ENCODE peak calls at places on chromosomes 11 and 22, in six cellular contexts. One of them, this sample, is unnamed.
A peak's percentile ranks its signal among the peaks of the same experiment; 100 is the strongest.

GRCh38 chr22:37195921-37196320 is 7.9 kb upstream of the C1QTNF6 start:
- DNase-seq in dorsolateral prefrontal cortex: no peak
- DNase-seq in ascending aorta: no peak
- DNase-seq in activated T-cell treated with anti-CD3 and anti-CD28 coated beads for 48 hours: no peak
- DNase-seq in stimulated activated CD4-positive, alpha-beta T cell treated with anti-CD3 and anti-CD28 coated beads, TNF-alpha, amount 100 ng/mL, for 48 hours: no peak
- DNase-seq in H54: no peak
- DNase-seq in this sample: peak; percentile 34

GRCh38 chr11:67468056-67468455 is 995 bp downstream of the TMEM134 start:
- DNase-seq in activated T-cell treated with anti-CD3 and anti-CD28 coated beads for 48 hours: no peak
- DNase-seq in dorsolateral prefrontal cortex: peak; percentile 61
- DNase-seq in H54: no peak
- DNase-seq in ascending aorta: no peak
- DNase-seq in stimulated activated CD4-positive, alpha-beta T cell treated with anti-CD3 and anti-CD28 coated beads, TNF-alpha, amount 100 ng/mL, for 48 hours: no peak
- DNase-seq in this sample: no peak

GRCh38 chr11:110031171-110031570 is 62.0 kb upstream of the ZC3H12C start:
- DNase-seq in H54: no peak
- DNase-seq in ascending aorta: no peak
- DNase-seq in stimulated activated CD4-positive, alpha-beta T cell treated with anti-CD3 and anti-CD28 coated beads, TNF-alpha, amount 100 ng/mL, for 48 hours: no peak
- DNase-seq in activated T-cell treated with anti-CD3 and anti-CD28 coated beads for 48 hours: no peak
- DNase-seq in dorsolateral prefrontal cortex: no peak
- DNase-seq in this sample: no peak

GRCh38 chr22:22037740-22038139 is 55.2 kb upstream of the TOP3B start:
- DNase-seq in dorsolateral prefrontal cortex: no peak
- DNase-seq in H54: no peak
- DNase-seq in ascending aorta: no peak
- DNase-seq in stimulated activated CD4-positive, alpha-beta T cell treated with anti-CD3 and anti-CD28 coated beads, TNF-alpha, amount 100 ng/mL, for 48 hours: no peak
- DNase-seq in activated T-cell treated with anti-CD3 and anti-CD28 coated beads for 48 hours: no peak
- DNase-seq in this sample: no peak

GRCh38 chr11:2929880-2930704 is 872 bp upstream of the PHLDA2 start:
- DNase-seq in H54: peak; percentile 63
- DNase-seq in ascending aorta: no peak
- DNase-seq in dorsolateral prefrontal cortex: no peak
- DNase-seq in stimulated activated CD4-positive, alpha-beta T cell treated with anti-CD3 and anti-CD28 coated beads, TNF-alpha, amount 100 ng/mL, for 48 hours: peak; percentile 38
- DNase-seq in activated T-cell treated with anti-CD3 and anti-CD28 coated beads for 48 hours: no peak
- DNase-seq in this sample: no peak

GRCh38 chr11:104858882-104859735 is 39.2 kb downstream of the CASP12 start:
- DNase-seq in stimulated activated CD4-positive, alpha-beta T cell treated with anti-CD3 and anti-CD28 coated beads, TNF-alpha, amount 100 ng/mL, for 48 hours: no peak
- DNase-seq in ascending aorta: no peak
- DNase-seq in dorsolateral prefrontal cortex: peak; percentile 36
- DNase-seq in H54: no peak
- DNase-seq in activated T-cell treated with anti-CD3 and anti-CD28 coated beads for 48 hours: no peak
- DNase-seq in this sample: no peak

GRCh38 chr22:42865536-42865935 is 8.5 kb upstream of the ARFGAP3 start:
- DNase-seq in H54: no peak
- DNase-seq in dorsolateral prefrontal cortex: no peak
- DNase-seq in activated T-cell treated with anti-CD3 and anti-CD28 coated beads for 48 hours: no peak
- DNase-seq in stimulated activated CD4-positive, alpha-beta T cell treated with anti-CD3 and anti-CD28 coated beads, TNF-alpha, amount 100 ng/mL, for 48 hours: no peak
- DNase-seq in ascending aorta: no peak
- DNase-seq in this sample: no peak

GRCh38 chr22:25747245-25747944 is 5.4 kb downstream of the MYO18B start:
- DNase-seq in stimulated activated CD4-positive, alpha-beta T cell treated with anti-CD3 and anti-CD28 coated beads, TNF-alpha, amount 100 ng/mL, for 48 hours: no peak
- DNase-seq in H54: peak; percentile 78
- DNase-seq in dorsolateral prefrontal cortex: no peak
- DNase-seq in ascending aorta: peak; percentile 87
- DNase-seq in activated T-cell treated with anti-CD3 and anti-CD28 coated beads for 48 hours: no peak
- DNase-seq in this sample: no peak

GRCh38 chr22:50696799-50697561 is 24.4 kb downstream of the SHANK3 start:
- DNase-seq in dorsolateral prefrontal cortex: peak; percentile 35
- DNase-seq in activated T-cell treated with anti-CD3 and anti-CD28 coated beads for 48 hours: no peak
- DNase-seq in stimulated activated CD4-positive, alpha-beta T cell treated with anti-CD3 and anti-CD28 coated beads, TNF-alpha, amount 100 ng/mL, for 48 hours: no peak
- DNase-seq in ascending aorta: no peak
- DNase-seq in H54: peak; percentile 47
- DNase-seq in this sample: peak; percentile 25